ENCODE peak calls at places on chromosomes 5 and 9, in seven cellular contexts. One of them, this sample, is unnamed.

GRCh38 chr9:98504883-98505282 is 203.9 kb downstream of the GABBR2 start:
- DNase-seq in mesenchymal stem cell: no peak
- DNase-seq in mesendoderm: no peak
- DNase-seq in neuronal stem cell: no peak
- DNase-seq in IMR-90: no peak
- DNase-seq in H9: no peak
- DNase-seq in trophoblast cell: no peak
- DNase-seq in this sample: no peak

GRCh38 chr9:94761506-94761905 is 35.0 kb downstream of the AOPEP start:
- DNase-seq in trophoblast cell: no peak
- DNase-seq in IMR-90: peak
- DNase-seq in neuronal stem cell: no peak
- DNase-seq in mesendoderm: no peak
- DNase-seq in mesenchymal stem cell: no peak
- DNase-seq in H9: no peak
- DNase-seq in this sample: no peak

GRCh38 chr9:134807726-134808125 is 72.9 kb upstream of the FCN2 start:
- DNase-seq in trophoblast cell: no peak
- DNase-seq in H9: no peak
- DNase-seq in mesendoderm: no peak
- DNase-seq in IMR-90: peak
- DNase-seq in neuronal stem cell: no peak
- DNase-seq in mesenchymal stem cell: peak
- DNase-seq in this sample: no peak

GRCh38 chr5:53871772-53872171 is 311.3 kb downstream of the NDUFS4 start:
- DNase-seq in H9: no peak
- DNase-seq in neuronal stem cell: no peak
- DNase-seq in mesenchymal stem cell: no peak
- DNase-seq in mesendoderm: no peak
- DNase-seq in trophoblast cell: no peak
- DNase-seq in IMR-90: no peak
- DNase-seq in this sample: no peak

GRCh38 chr5:116154931-116155330 is 70.1 kb downstream of the COMMD10 start:
- DNase-seq in neuronal stem cell: no peak
- DNase-seq in mesendoderm: no peak
- DNase-seq in mesenchymal stem cell: no peak
- DNase-seq in IMR-90: no peak
- DNase-seq in H9: no peak
- DNase-seq in trophoblast cell: no peak
- DNase-seq in this sample: no peak

GRCh38 chr5:56608216-56608925 is 207.0 kb upstream of the MAP3K1 start:
- DNase-seq in trophoblast cell: no peak
- DNase-seq in mesendoderm: peak
- DNase-seq in mesenchymal stem cell: no peak
- DNase-seq in IMR-90: peak
- DNase-seq in H9: no peak
- DNase-seq in neuronal stem cell: no peak
- DNase-seq in this sample: no peak

GRCh38 chr5:39191216-39191615 is 28.1 kb downstream of the FYB1 start:
- DNase-seq in mesendoderm: no peak
- DNase-seq in H9: no peak
- DNase-seq in IMR-90: no peak
- DNase-seq in trophoblast cell: no peak
- DNase-seq in mesenchymal stem cell: no peak
- DNase-seq in neuronal stem cell: no peak
- DNase-seq in this sample: no peak

GRCh38 chr5:134948929-134949328 is 18.8 kb upstream of the CATSPER3 start:
- DNase-seq in trophoblast cell: no peak
- DNase-seq in IMR-90: peak
- DNase-seq in mesendoderm: no peak
- DNase-seq in H9: no peak
- DNase-seq in neuronal stem cell: no peak
- DNase-seq in mesenchymal stem cell: no peak
- DNase-seq in this sample: no peak

GRCh38 chr5:95915999-95916686 is 45.5 kb downstream of the ELL2 start:
- DNase-seq in trophoblast cell: no peak
- DNase-seq in mesenchymal stem cell: no peak
- DNase-seq in H9: no peak
- DNase-seq in IMR-90: no peak
- DNase-seq in neuronal stem cell: no peak
- DNase-seq in mesendoderm: no peak
- DNase-seq in this sample: no peak

GRCh38 chr5:97778451-97778850 is 595.4 kb upstream of the RIOK2 start:
- DNase-seq in IMR-90: peak
- DNase-seq in trophoblast cell: no peak
- DNase-seq in neuronal stem cell: no peak
- DNase-seq in mesenchymal stem cell: no peak
- DNase-seq in mesendoderm: no peak
- DNase-seq in H9: no peak
- DNase-seq in this sample: no peak

GRCh38 chr9:7974335-7975005 is 174.9 kb upstream of the DMAC1 start:
- DNase-seq in mesenchymal stem cell: no peak
- DNase-seq in neuronal stem cell: no peak
- DNase-seq in mesendoderm: no peak
- DNase-seq in H9: no peak
- DNase-seq in trophoblast cell: no peak
- DNase-seq in IMR-90: no peak
- DNase-seq in this sample: no peak

GRCh38 chr9:75063556-75064305 is 24.2 kb downstream of the NMRK1 start:
- DNase-seq in IMR-90: peak
- DNase-seq in trophoblast cell: no peak
- DNase-seq in mesendoderm: no peak
- DNase-seq in H9: no peak
- DNase-seq in neuronal stem cell: no peak
- DNase-seq in mesenchymal stem cell: no peak
- DNase-seq in this sample: no peak

GRCh38 chr9:11893331-11893730 is 799.9 kb upstream of the TYRP1 start:
- DNase-seq in H9: no peak
- DNase-seq in mesenchymal stem cell: peak
- DNase-seq in trophoblast cell: peak
- DNase-seq in neuronal stem cell: no peak
- DNase-seq in IMR-90: no peak
- DNase-seq in mesendoderm: peak
- DNase-seq in this sample: no peak

GRCh38 chr5:154937186-154937717 is 759 bp downstream of the GEMIN5 start:
- DNase-seq in neuronal stem cell: peak
- DNase-seq in mesenchymal stem cell: peak
- DNase-seq in H9: no peak
- DNase-seq in IMR-90: peak
- DNase-seq in mesendoderm: no peak
- DNase-seq in trophoblast cell: no peak
- DNase-seq in this sample: no peak

GRCh38 chr5:108727154-108727638 is 20.5 kb upstream of the FER start:
- DNase-seq in mesendoderm: no peak
- DNase-seq in mesenchymal stem cell: no peak
- DNase-seq in neuronal stem cell: no peak
- DNase-seq in IMR-90: peak
- DNase-seq in H9: no peak
- DNase-seq in trophoblast cell: peak
- DNase-seq in this sample: peak

GRCh38 chr9:96883922-96884321 is 29.6 kb upstream of the ZNF782 start:
- DNase-seq in mesenchymal stem cell: no peak
- DNase-seq in IMR-90: no peak
- DNase-seq in trophoblast cell: peak
- DNase-seq in H9: no peak
- DNase-seq in mesendoderm: no peak
- DNase-seq in neuronal stem cell: no peak
- DNase-seq in this sample: no peak

GRCh38 chr9:92762781-92763708 is 1.6 kb downstream of the BICD2 start:
- DNase-seq in mesendoderm: no peak
- DNase-seq in neuronal stem cell: no peak
- DNase-seq in trophoblast cell: no peak
- DNase-seq in IMR-90: no peak
- DNase-seq in H9: peak
- DNase-seq in mesenchymal stem cell: no peak
- DNase-seq in this sample: no peak

GRCh38 chr5:10678236-10678635 is 82.8 kb downstream of the DAP start:
- DNase-seq in H9: no peak
- DNase-seq in neuronal stem cell: no peak
- DNase-seq in mesendoderm: no peak
- DNase-seq in trophoblast cell: peak
- DNase-seq in IMR-90: no peak
- DNase-seq in mesenchymal stem cell: no peak
- DNase-seq in this sample: no peak

GRCh38 chr9:91771027-91771426 is 179.0 kb downstream of the ROR2 start:
- DNase-seq in trophoblast cell: peak
- DNase-seq in mesendoderm: peak
- DNase-seq in neuronal stem cell: no peak
- DNase-seq in IMR-90: peak
- DNase-seq in H9: peak
- DNase-seq in mesenchymal stem cell: peak
- DNase-seq in this sample: no peak

GRCh38 chr9:136377351-136378170 is 4.1 kb upstream of the CARD9 start:
- DNase-seq in IMR-90: no peak
- DNase-seq in mesenchymal stem cell: no peak
- DNase-seq in mesendoderm: no peak
- DNase-seq in trophoblast cell: no peak
- DNase-seq in H9: no peak
- DNase-seq in neuronal stem cell: no peak
- DNase-seq in this sample: no peak

GRCh38 chr9:82488702-82489578 is 500.4 kb downstream of the SPATA31D1 start:
- DNase-seq in IMR-90: peak
- DNase-seq in mesendoderm: peak
- DNase-seq in trophoblast cell: no peak
- DNase-seq in mesenchymal stem cell: no peak
- DNase-seq in neuronal stem cell: no peak
- DNase-seq in H9: no peak
- DNase-seq in this sample: no peak

DNA sequence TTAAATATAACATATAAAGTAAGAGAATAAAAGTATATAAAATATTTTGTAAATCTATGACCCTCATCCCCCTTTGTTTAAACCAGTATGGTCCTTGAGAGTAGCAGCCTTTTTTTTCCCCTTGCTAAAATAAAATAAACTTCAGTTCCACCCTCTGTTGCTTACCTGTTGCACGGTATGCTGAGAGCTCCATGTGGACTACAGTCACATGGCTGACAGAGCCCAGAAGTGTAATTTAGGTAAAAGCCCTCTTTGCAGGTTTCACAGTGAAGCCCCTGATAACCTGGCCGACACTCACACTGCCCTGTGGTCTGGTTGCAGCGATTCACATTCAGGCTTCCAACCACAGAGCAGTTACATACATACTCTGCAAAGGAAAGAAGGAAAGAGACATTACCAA is 55.1 kb downstream of the MEGF9 start:
- DNase-seq in IMR-90: no peak
- DNase-seq in mesenchymal stem cell: no peak
- DNase-seq in neuronal stem cell: no peak
- DNase-seq in trophoblast cell: no peak
- DNase-seq in mesendoderm: no peak
- DNase-seq in H9: no peak
- DNase-seq in this sample: no peak
- H4K8ac ChIP-seq in IMR-90: no peak
- H4K8ac ChIP-seq in mesenchymal stem cell: no peak
- H4K8ac ChIP-seq in neuronal stem cell: no peak
- H4K8ac ChIP-seq in trophoblast cell: no peak
- H4K8ac ChIP-seq in mesendoderm: no peak
- H4K8ac ChIP-seq in H9: no peak
- H4K8ac ChIP-seq in this sample: no peak

GRCh38 chr9:79977510-79978197 is 405.9 kb downstream of the TLE4 start:
- DNase-seq in IMR-90: no peak
- DNase-seq in mesendoderm: no peak
- DNase-seq in neuronal stem cell: no peak
- DNase-seq in H9: no peak
- DNase-seq in trophoblast cell: no peak
- DNase-seq in mesenchymal stem cell: no peak
- DNase-seq in this sample: no peak
- H4K8ac ChIP-seq in IMR-90: no peak
- H4K8ac ChIP-seq in mesendoderm: no peak
- H4K8ac ChIP-seq in neuronal stem cell: no peak
- H4K8ac ChIP-seq in H9: no peak
- H4K8ac ChIP-seq in trophoblast cell: no peak
- H4K8ac ChIP-seq in mesenchymal stem cell: no peak
- H4K8ac ChIP-seq in this sample: no peak

GRCh38 chr5:89199306-89199705 is 316.3 kb upstream of the MEF2C start:
- DNase-seq in IMR-90: no peak
- DNase-seq in neuronal stem cell: no peak
- DNase-seq in trophoblast cell: no peak
- DNase-seq in H9: no peak
- DNase-seq in mesenchymal stem cell: no peak
- DNase-seq in mesendoderm: no peak
- DNase-seq in this sample: no peak

GRCh38 chr5:89208392-89208791 is 325.4 kb upstream of the MEF2C start:
- DNase-seq in IMR-90: no peak
- DNase-seq in H9: no peak
- DNase-seq in mesenchymal stem cell: no peak
- DNase-seq in mesendoderm: no peak
- DNase-seq in neuronal stem cell: no peak
- DNase-seq in trophoblast cell: no peak
- DNase-seq in this sample: no peak

GRCh38 chr5:89200899-89201298 is 317.9 kb upstream of the MEF2C start:
- DNase-seq in neuronal stem cell: no peak
- DNase-seq in trophoblast cell: no peak
- DNase-seq in mesendoderm: no peak
- DNase-seq in mesenchymal stem cell: no peak
- DNase-seq in IMR-90: no peak
- DNase-seq in H9: no peak
- DNase-seq in this sample: no peak

GRCh38 chr5:89204766-89205165 is 321.8 kb upstream of the MEF2C start:
- DNase-seq in IMR-90: no peak
- DNase-seq in H9: no peak
- DNase-seq in trophoblast cell: no peak
- DNase-seq in mesenchymal stem cell: no peak
- DNase-seq in mesendoderm: no peak
- DNase-seq in neuronal stem cell: no peak
- DNase-seq in this sample: no peak

GRCh38 chr5:89203611-89204010 is 320.6 kb upstream of the MEF2C start:
- DNase-seq in trophoblast cell: no peak
- DNase-seq in mesenchymal stem cell: no peak
- DNase-seq in mesendoderm: no peak
- DNase-seq in IMR-90: no peak
- DNase-seq in H9: no peak
- DNase-seq in neuronal stem cell: no peak
- DNase-seq in this sample: no peak
- H4K8ac ChIP-seq in trophoblast cell: no peak
- H4K8ac ChIP-seq in mesenchymal stem cell: no peak
- H4K8ac ChIP-seq in mesendoderm: no peak
- H4K8ac ChIP-seq in IMR-90: no peak
- H4K8ac ChIP-seq in H9: no peak
- H4K8ac ChIP-seq in neuronal stem cell: no peak
- H4K8ac ChIP-seq in this sample: no peak

DNA sequence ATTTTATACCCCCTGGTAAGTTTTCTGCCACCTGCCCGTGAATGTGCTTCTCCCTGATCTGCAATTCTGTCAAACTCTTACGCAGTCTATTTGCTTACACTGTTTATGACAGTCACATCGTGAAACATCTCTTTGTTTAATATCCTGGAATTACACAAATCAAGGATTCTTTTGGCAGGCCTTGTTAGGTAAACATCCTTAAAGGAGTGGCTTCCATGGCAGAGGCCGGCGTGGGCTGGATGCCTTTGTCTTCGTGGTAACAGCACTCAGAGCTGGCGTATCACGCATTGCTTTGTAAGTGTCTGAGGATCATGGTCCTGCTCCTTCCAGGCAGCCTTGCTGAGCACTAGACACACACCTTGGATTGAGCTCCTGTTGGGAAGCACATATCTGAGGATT is 145.7 kb downstream of the IRX1 start:
- DNase-seq in trophoblast cell: no peak
- DNase-seq in neuronal stem cell: no peak
- DNase-seq in IMR-90: no peak
- DNase-seq in H9: no peak
- DNase-seq in mesendoderm: no peak
- DNase-seq in mesenchymal stem cell: no peak
- DNase-seq in this sample: no peak
- H4K8ac ChIP-seq in trophoblast cell: no peak
- H4K8ac ChIP-seq in neuronal stem cell: no peak
- H4K8ac ChIP-seq in IMR-90: no peak
- H4K8ac ChIP-seq in H9: no peak
- H4K8ac ChIP-seq in mesendoderm: no peak
- H4K8ac ChIP-seq in mesenchymal stem cell: no peak
- H4K8ac ChIP-seq in this sample: no peak

This sample was measured in H1.